ENCODE peak calls at places on chromosomes 3 and 15, in ten cellular contexts. T is NCI-H1694 treated with DMSO at 0.1 percent for 48 hours; F is ureter; Q is HT-29; U is amygdala; D is nephron progenitor cell; J is ACHN; S is esophagus squamous epithelium; A is LHCN-M2; M is activated CD8-positive, alpha-beta memory T cell treated with anti-CD3 and anti-CD28 coated beads for 48 hours. N is an unnamed sample.

GRCh38 chr3:131796558-131796957 is 238.3 kb downstream of the CPNE4 start:
- DNase-seq in T (no peak), F (no peak), Q (no peak), U (no peak), D (no peak), J (no peak), S (no peak), A (no peak), M (no peak), N (peak; percentile 26)

GRCh38 chr3:42764561-42765295 is 8.3 kb downstream of the CCDC13 start:
- DNase-seq in T (no peak), F (no peak), Q (no peak), U (no peak), D (no peak), J (no peak), S (no peak), A (no peak), M (no peak), N (no peak)

GRCh38 chr3:191328963-191329653 is at the start of gene CCDC50:
- DNase-seq in T (peak; percentile 35), F (peak; percentile 88), Q (peak; percentile 78), U (peak; percentile 80), D (peak; percentile 78), J (peak; percentile 73), S (peak; percentile 26), A (peak; percentile 74), M (no peak), N (peak; percentile 81)

GRCh38 chr3:24155291-24155690 is 210.2 kb downstream of the NR1D2 start:
- DNase-seq in T (no peak), F (no peak), Q (no peak), U (no peak), D (no peak), J (no peak), S (no peak), A (no peak), M (no peak), N (no peak)

GRCh38 chr3:189353318-189353958 is 181.7 kb downstream of the TPRG1 start:
- DNase-seq in T (no peak), F (no peak), Q (peak; percentile 20), U (no peak), D (no peak), J (no peak), S (no peak), A (no peak), M (no peak), N (no peak)

GRCh38 chr15:79970921-79971434 is at the start of gene BCL2A1:
- DNase-seq in T (no peak), F (no peak), Q (no peak), U (no peak), D (no peak), J (peak; percentile 31), S (peak; percentile 9), A (peak; percentile 73), M (no peak), N (no peak)

GRCh38 chr3:126216416-126216815 is 36.0 kb upstream of the ALDH1L1 start:
- DNase-seq in T (no peak), F (no peak), Q (no peak), U (no peak), D (no peak), J (peak; percentile 59), S (no peak), A (peak; percentile 44), M (no peak), N (no peak)

GRCh38 chr15:100880139-100880896 is 687 bp downstream of the ALDH1A3 start:
- DNase-seq in T (no peak), F (no peak), Q (no peak), U (no peak), D (peak; percentile 37), J (no peak), S (no peak), A (no peak), M (no peak), N (no peak)

GRCh38 chr3:146342971-146343370 is 92.1 kb upstream of the PLSCR4 start:
- DNase-seq in T (no peak), F (no peak), Q (no peak), U (no peak), D (no peak), J (no peak), S (no peak), A (no peak), M (no peak), N (no peak)

GRCh38 chr15:85314653-85315052 is 65.8 kb upstream of the AKAP13 start:
- DNase-seq in T (no peak), F (no peak), Q (no peak), U (no peak), D (no peak), J (no peak), S (no peak), A (no peak), M (no peak), N (no peak)

GRCh38 chr3:196821806-196822355 is 45.8 kb upstream of the SENP5 start:
- DNase-seq in T (peak; percentile 0), F (no peak), Q (no peak), U (no peak), D (no peak), J (no peak), S (no peak), A (no peak), M (no peak), N (no peak)

GRCh38 chr3:182740710-182741109 is 52.6 kb upstream of the ATP11B start:
- DNase-seq in T (no peak), F (peak; percentile 74), Q (peak; percentile 86), U (no peak), D (no peak), J (peak; percentile 48), S (no peak), A (peak; percentile 95), M (no peak), N (no peak)

GRCh38 chr15:25437751-25438600 is 848 bp downstream of the UBE3A start:
- DNase-seq in T (no peak), F (peak; percentile 56), Q (peak; percentile 67), U (peak; percentile 54), D (peak; percentile 72), J (peak; percentile 45), S (no peak), A (peak; percentile 54), M (peak; percentile 40), N (peak; percentile 48)

GRCh38 chr15:65836665-65837064 is 32.6 kb upstream of the RAB11A start:
- DNase-seq in T (no peak), F (no peak), Q (no peak), U (no peak), D (no peak), J (no peak), S (no peak), A (no peak), M (no peak), N (no peak)

GRCh38 chr3:164539215-164539614 is 539.1 kb downstream of the SI start:
- DNase-seq in T (peak; percentile 97), F (no peak), Q (no peak), U (no peak), D (no peak), J (no peak), S (no peak), A (no peak), M (no peak), N (no peak)

GRCh38 chr15:98524274-98524673 is 124.1 kb upstream of the IGF1R start:
- DNase-seq in T (no peak), F (no peak), Q (no peak), U (no peak), D (no peak), J (no peak), S (no peak), A (no peak), M (no peak), N (no peak)

GRCh38 chr3:11335056-11335608 is 62.9 kb downstream of the ATG7 start:
- DNase-seq in T (peak; percentile 27), F (no peak), Q (peak; percentile 59), U (peak; percentile 45), D (peak; percentile 6), J (peak; percentile 68), S (no peak), A (peak; percentile 78), M (no peak), N (no peak)

GRCh38 chr3:21718943-21719591 is 31.9 kb downstream of the ZNF385D start:
- DNase-seq in T (no peak), F (no peak), Q (no peak), U (no peak), D (no peak), J (peak; percentile 36), S (no peak), A (no peak), M (no peak), N (no peak)

GRCh38 chr15:51366911-51367310 is 25.5 kb downstream of the GLDN start:
- DNase-seq in T (no peak), F (peak; percentile 70), Q (peak; percentile 95), U (no peak), D (no peak), J (no peak), S (no peak), A (no peak), M (no peak), N (no peak)

GRCh38 chr3:123638936-123639680 is 54.3 kb upstream of the HACD2 start:
- DNase-seq in T (no peak), F (no peak), Q (no peak), U (no peak), D (no peak), J (no peak), S (no peak), A (no peak), M (no peak), N (no peak)